ENCODE peak calls at places on chromosomes 11 and 22, in six cellular contexts. One of them, this sample, is unnamed.
A peak's percentile ranks its signal among the peaks of the same experiment; 100 is the strongest.

GRCh38 chr22:36977401-36977861 is 41.8 kb downstream of the TST start:
- DNase-seq in heart right ventricle: peak; percentile 63
- DNase-seq in upper lobe of right lung: peak; percentile 89
- DNase-seq in stomach: peak; percentile 67
- DNase-seq in body of pancreas: peak; percentile 63
- DNase-seq in heart left ventricle: peak; percentile 61
- DNase-seq in this sample: peak; percentile 81

GRCh38 chr11:98711011-98711410 is 309.7 kb upstream of the CNTN5 start:
- DNase-seq in heart right ventricle: no peak
- DNase-seq in upper lobe of right lung: no peak
- DNase-seq in stomach: no peak
- DNase-seq in body of pancreas: no peak
- DNase-seq in heart left ventricle: peak; percentile 24
- DNase-seq in this sample: no peak

GRCh38 chr11:76102772-76103171 is 103.5 kb downstream of the WNT11 start:
- DNase-seq in heart right ventricle: peak; percentile 34
- DNase-seq in upper lobe of right lung: no peak
- DNase-seq in stomach: peak; percentile 49
- DNase-seq in body of pancreas: peak; percentile 41
- DNase-seq in heart left ventricle: peak; percentile 80
- DNase-seq in this sample: no peak

GRCh38 chr11:134578807-134579708 is 167.0 kb upstream of the B3GAT1 start:
- DNase-seq in heart right ventricle: no peak
- DNase-seq in upper lobe of right lung: no peak
- DNase-seq in stomach: no peak
- DNase-seq in body of pancreas: no peak
- DNase-seq in heart left ventricle: no peak
- DNase-seq in this sample: no peak

GRCh38 chr11:10878408-10879214 is 20.8 kb upstream of the ZBED5 start:
- DNase-seq in heart right ventricle: no peak
- DNase-seq in upper lobe of right lung: no peak
- DNase-seq in stomach: no peak
- DNase-seq in body of pancreas: peak; percentile 33
- DNase-seq in heart left ventricle: no peak
- DNase-seq in this sample: no peak

GRCh38 chr22:26903030-26903856 is 245.9 kb downstream of the MIAT start:
- DNase-seq in heart right ventricle: no peak
- DNase-seq in upper lobe of right lung: no peak
- DNase-seq in stomach: no peak
- DNase-seq in body of pancreas: no peak
- DNase-seq in heart left ventricle: no peak
- DNase-seq in this sample: no peak

GRCh38 chr11:20477418-20478090 is 90.0 kb downstream of the PRMT3 start:
- DNase-seq in heart right ventricle: no peak
- DNase-seq in upper lobe of right lung: no peak
- DNase-seq in stomach: no peak
- DNase-seq in body of pancreas: no peak
- DNase-seq in heart left ventricle: no peak
- DNase-seq in this sample: no peak

GRCh38 chr22:17359501-17359900 is 9.8 kb upstream of the CECR2 start:
- DNase-seq in heart right ventricle: no peak
- DNase-seq in upper lobe of right lung: no peak
- DNase-seq in stomach: no peak
- DNase-seq in body of pancreas: no peak
- DNase-seq in heart left ventricle: no peak
- DNase-seq in this sample: no peak

GRCh38 chr11:18936002-18936673 is 3.1 kb downstream of the MRGPRX1 start:
- DNase-seq in heart right ventricle: no peak
- DNase-seq in upper lobe of right lung: no peak
- DNase-seq in stomach: no peak
- DNase-seq in body of pancreas: no peak
- DNase-seq in heart left ventricle: no peak
- DNase-seq in this sample: no peak

GRCh38 chr11:21289686-21290085 is 620.3 kb downstream of the NELL1 start:
- DNase-seq in heart right ventricle: no peak
- DNase-seq in upper lobe of right lung: no peak
- DNase-seq in stomach: no peak
- DNase-seq in body of pancreas: no peak
- DNase-seq in heart left ventricle: no peak
- DNase-seq in this sample: no peak

GRCh38 chr22:20531404-20532181 is 24.2 kb downstream of the MED15 start:
- DNase-seq in heart right ventricle: peak; percentile 52
- DNase-seq in upper lobe of right lung: peak; percentile 84
- DNase-seq in stomach: peak; percentile 62
- DNase-seq in body of pancreas: no peak
- DNase-seq in heart left ventricle: peak; percentile 69
- DNase-seq in this sample: peak; percentile 80

GRCh38 chr11:118295834-118296454 is 8.6 kb upstream of the CD3E start:
- DNase-seq in heart right ventricle: no peak
- DNase-seq in upper lobe of right lung: no peak
- DNase-seq in stomach: peak; percentile 55
- DNase-seq in body of pancreas: peak; percentile 55
- DNase-seq in heart left ventricle: no peak
- DNase-seq in this sample: no peak

GRCh38 chr11:93604276-93604675 is 57.2 kb upstream of the CEP295 start:
- DNase-seq in heart right ventricle: no peak
- DNase-seq in upper lobe of right lung: no peak
- DNase-seq in stomach: no peak
- DNase-seq in body of pancreas: no peak
- DNase-seq in heart left ventricle: no peak
- DNase-seq in this sample: no peak

GRCh38 chr11:119389611-119390254 is 8.2 kb upstream of the USP2 start:
- DNase-seq in heart right ventricle: no peak
- DNase-seq in upper lobe of right lung: no peak
- DNase-seq in stomach: no peak
- DNase-seq in body of pancreas: no peak
- DNase-seq in heart left ventricle: no peak
- DNase-seq in this sample: no peak

GRCh38 chr11:26992031-26992541 is 1.8 kb upstream of the FIBIN start:
- DNase-seq in heart right ventricle: no peak
- DNase-seq in upper lobe of right lung: no peak
- DNase-seq in stomach: no peak
- DNase-seq in body of pancreas: no peak
- DNase-seq in heart left ventricle: no peak
- DNase-seq in this sample: no peak

GRCh38 chr11:132427611-132428010 is 1057.2 kb downstream of the NTM start:
- DNase-seq in heart right ventricle: no peak
- DNase-seq in upper lobe of right lung: no peak
- DNase-seq in stomach: no peak
- DNase-seq in body of pancreas: no peak
- DNase-seq in heart left ventricle: no peak
- DNase-seq in this sample: no peak

GRCh38 chr11:102006835-102007566 is 40.2 kb upstream of the CFAP300 start:
- DNase-seq in heart right ventricle: no peak
- DNase-seq in upper lobe of right lung: no peak
- DNase-seq in stomach: peak; percentile 70
- DNase-seq in body of pancreas: no peak
- DNase-seq in heart left ventricle: no peak
- DNase-seq in this sample: no peak

GRCh38 chr11:111745719-111746504 is 20.3 kb downstream of the PPP2R1B start:
- DNase-seq in heart right ventricle: no peak
- DNase-seq in upper lobe of right lung: no peak
- DNase-seq in stomach: no peak
- DNase-seq in body of pancreas: no peak
- DNase-seq in heart left ventricle: no peak
- DNase-seq in this sample: no peak

GRCh38 chr11:96643173-96643572 is 253.4 kb downstream of the JRKL start:
- DNase-seq in heart right ventricle: no peak
- DNase-seq in upper lobe of right lung: no peak
- DNase-seq in stomach: no peak
- DNase-seq in body of pancreas: no peak
- DNase-seq in heart left ventricle: no peak
- DNase-seq in this sample: no peak

GRCh38 chr22:30392661-30393321 is 4.0 kb upstream of the SEC14L2 start:
- DNase-seq in heart right ventricle: no peak
- DNase-seq in upper lobe of right lung: peak; percentile 74
- DNase-seq in stomach: peak; percentile 32
- DNase-seq in body of pancreas: no peak
- DNase-seq in heart left ventricle: no peak
- DNase-seq in this sample: no peak

GRCh38 chr11:72591785-72592490 is 82.3 kb downstream of the PDE2A start:
- DNase-seq in heart right ventricle: no peak
- DNase-seq in upper lobe of right lung: no peak
- DNase-seq in stomach: no peak
- DNase-seq in body of pancreas: peak; percentile 18
- DNase-seq in heart left ventricle: no peak
- DNase-seq in this sample: no peak

GRCh38 chr22:19504900-19505734 is 19.1 kb downstream of the CLDN5 start:
- DNase-seq in heart right ventricle: no peak
- DNase-seq in upper lobe of right lung: peak; percentile 16
- DNase-seq in stomach: no peak
- DNase-seq in body of pancreas: no peak
- DNase-seq in heart left ventricle: no peak
- DNase-seq in this sample: no peak

DNA sequence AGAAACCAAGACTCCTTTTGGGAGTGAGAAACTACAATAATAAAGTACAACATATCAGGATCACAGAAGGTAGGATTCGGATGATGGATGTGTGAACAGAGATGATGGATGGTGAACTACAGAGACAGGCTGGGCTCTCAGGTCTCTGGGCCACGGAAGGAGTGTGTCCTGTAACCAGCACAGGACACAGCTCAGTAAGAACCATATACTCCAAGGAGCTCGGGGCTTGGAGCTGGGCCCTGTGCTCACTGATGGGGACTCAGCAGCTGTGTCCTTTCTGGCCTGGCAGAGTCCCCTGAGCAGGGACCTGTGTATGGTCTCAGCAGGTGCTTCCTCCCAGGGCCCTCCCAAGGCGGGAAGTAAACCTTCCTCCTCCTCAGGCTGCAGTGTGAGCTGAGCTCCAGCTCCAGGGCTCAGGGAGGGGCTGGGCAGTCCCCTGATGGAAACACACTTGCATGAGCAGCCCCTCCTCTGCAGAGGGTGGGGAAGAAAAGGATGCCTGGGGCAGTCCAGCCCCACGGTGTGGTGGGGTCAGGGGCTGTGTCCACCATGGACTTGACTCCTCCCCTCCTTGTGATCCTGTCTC is 39.8 kb upstream of the TOP3B start:
- DNase-seq in heart right ventricle: no peak
- DNase-seq in upper lobe of right lung: no peak
- DNase-seq in stomach: no peak
- DNase-seq in body of pancreas: no peak
- DNase-seq in heart left ventricle: no peak
- DNase-seq in this sample: no peak
- H3K4me1 ChIP-seq in heart right ventricle: no peaks in the 10 kb centered on the region
- H3K4me1 ChIP-seq in upper lobe of right lung: no peaks in the 10 kb centered on the region
- H3K4me1 ChIP-seq in stomach: no peaks in the 10 kb centered on the region
- H3K4me1 ChIP-seq in body of pancreas: no peaks in the 10 kb centered on the region
- H3K4me1 ChIP-seq in heart left ventricle: no peaks in the 10 kb centered on the region
- H3K4me1 ChIP-seq in this sample: no peaks in the 10 kb centered on the region

GRCh38 chr11:12198261-12198925 is 88.0 kb downstream of the MICAL2 start:
- DNase-seq in heart right ventricle: no peak
- DNase-seq in upper lobe of right lung: peak; percentile 60
- DNase-seq in stomach: peak; percentile 46
- DNase-seq in body of pancreas: peak; percentile 52
- DNase-seq in heart left ventricle: no peak
- DNase-seq in this sample: no peak
- H3K27ac ChIP-seq in heart right ventricle: peak overlapping the region; percentile 2
- H3K27ac ChIP-seq in upper lobe of right lung: no peak overlapping the region
- H3K27ac ChIP-seq in stomach: no peak overlapping the region
- H3K27ac ChIP-seq in body of pancreas: no peak overlapping the region
- H3K27ac ChIP-seq in heart left ventricle: no peak overlapping the region
- H3K27ac ChIP-seq in this sample: peak overlapping the region; percentile 44

GRCh38 chr22:46767249-46767985 is 5.0 kb downstream of the TBC1D22A start:
- DNase-seq in heart right ventricle: no peak
- DNase-seq in upper lobe of right lung: no peak
- DNase-seq in stomach: no peak
- DNase-seq in body of pancreas: no peak
- DNase-seq in heart left ventricle: no peak
- DNase-seq in this sample: peak; percentile 32

GRCh38 chr22:46769191-46769675 is 6.8 kb downstream of the TBC1D22A start:
- DNase-seq in heart right ventricle: no peak
- DNase-seq in upper lobe of right lung: no peak
- DNase-seq in stomach: peak; percentile 58
- DNase-seq in body of pancreas: peak; percentile 41
- DNase-seq in heart left ventricle: peak; percentile 64
- DNase-seq in this sample: peak; percentile 46

GRCh38 chr22:46770151-46770641 is 7.7 kb downstream of the TBC1D22A start:
- DNase-seq in heart right ventricle: no peak
- DNase-seq in upper lobe of right lung: no peak
- DNase-seq in stomach: no peak
- DNase-seq in body of pancreas: no peak
- DNase-seq in heart left ventricle: no peak
- DNase-seq in this sample: peak; percentile 37

GRCh38 chr22:46770726-46771125 is 8.3 kb downstream of the TBC1D22A start:
- DNase-seq in heart right ventricle: no peak
- DNase-seq in upper lobe of right lung: no peak
- DNase-seq in stomach: no peak
- DNase-seq in body of pancreas: peak; percentile 64
- DNase-seq in heart left ventricle: peak; percentile 72
- DNase-seq in this sample: no peak

GRCh38 chr22:46769706-46770105 is 7.3 kb downstream of the TBC1D22A start:
- DNase-seq in heart right ventricle: no peak
- DNase-seq in upper lobe of right lung: no peak
- DNase-seq in stomach: no peak
- DNase-seq in body of pancreas: no peak
- DNase-seq in heart left ventricle: no peak
- DNase-seq in this sample: peak; percentile 21
- H3K4me1 ChIP-seq in heart right ventricle: peaks cover 87% of the 10 kb centered on the region
- H3K4me1 ChIP-seq in upper lobe of right lung: peaks cover 40% of the 10 kb centered on the region
- H3K4me1 ChIP-seq in stomach: peaks cover 30% of the 10 kb centered on the region
- H3K4me1 ChIP-seq in body of pancreas: peaks cover 28% of the 10 kb centered on the region
- H3K4me1 ChIP-seq in heart left ventricle: peaks cover 49% of the 10 kb centered on the region
- H3K4me1 ChIP-seq in this sample: peaks cover 63% of the 10 kb centered on the region

GRCh38 chr11:115499891-115500290 is 4.3 kb downstream of the CADM1 start:
- DNase-seq in heart right ventricle: no peak
- DNase-seq in upper lobe of right lung: no peak
- DNase-seq in stomach: no peak
- DNase-seq in body of pancreas: no peak
- DNase-seq in heart left ventricle: no peak
- DNase-seq in this sample: no peak
- H3K27ac ChIP-seq in heart right ventricle: no peak overlapping the region
- H3K27ac ChIP-seq in upper lobe of right lung: no peak overlapping the region
- H3K27ac ChIP-seq in stomach: no peak overlapping the region
- H3K27ac ChIP-seq in body of pancreas: no peak overlapping the region
- H3K27ac ChIP-seq in heart left ventricle: no peak overlapping the region
- H3K27ac ChIP-seq in this sample: no peak overlapping the region

This sample was measured in lower lobe of right lung.